ENCODE peak calls at places on chromosomes 12 and 14, in eight cellular contexts. W, V, B, S, H, P, T and X are unnamed samples.

GRCh38 chr12:59698599-59698998 is 102.8 kb downstream of the SLC16A7 start:
- DNase-seq in W (no peak), V (no peak), B (no peak), S (no peak), H (no peak), P (peak), T (no peak), X (no peak)

GRCh38 chr12:75766263-75767160 is 255.1 kb upstream of the KRR1 start:
- DNase-seq in W (no peak), V (no peak), B (no peak), S (no peak), H (no peak), P (peak), T (no peak), X (no peak)

GRCh38 chr12:32516230-32516629 is 116.9 kb downstream of the FGD4 start:
- DNase-seq in W (no peak), V (no peak), B (no peak), S (no peak), H (no peak), P (no peak), T (no peak), X (peak)

GRCh38 chr12:64687816-64688599 is 71.2 kb downstream of the GNS start:
- DNase-seq in W (no peak), V (no peak), B (no peak), S (no peak), H (no peak), P (no peak), T (no peak), X (no peak)

GRCh38 chr12:5047094-5047493 is 3.4 kb downstream of the KCNA5 start:
- DNase-seq in W (no peak), V (no peak), B (no peak), S (peak), H (no peak), P (no peak), T (no peak), X (no peak)

GRCh38 chr14:92600318-92601053 is 86.9 kb downstream of the RIN3 start:
- DNase-seq in W (no peak), V (no peak), B (no peak), S (no peak), H (no peak), P (peak), T (no peak), X (no peak)

GRCh38 chr12:50517456-50518048 is 12.8 kb downstream of the DIP2B start:
- DNase-seq in W (no peak), V (no peak), B (peak), S (no peak), H (peak), P (peak), T (no peak), X (peak)

GRCh38 chr12:100955139-100955538 is 160.6 kb downstream of the ANO4 start:
- DNase-seq in W (no peak), V (no peak), B (no peak), S (no peak), H (no peak), P (no peak), T (no peak), X (no peak)

GRCh38 chr12:104299842-104300481 is 3.6 kb upstream of the EID3 start:
- DNase-seq in W (no peak), V (no peak), B (no peak), S (no peak), H (no peak), P (no peak), T (no peak), X (no peak)

GRCh38 chr12:121534495-121535148 is 46.2 kb downstream of the KDM2B start:
- DNase-seq in W (peak), V (no peak), B (no peak), S (no peak), H (peak), P (no peak), T (peak), X (peak)

GRCh38 chr12:6553051-6553868 is 2.6 kb downstream of the IFFO1 start:
- DNase-seq in W (no peak), V (no peak), B (no peak), S (peak), H (no peak), P (peak), T (no peak), X (no peak)

GRCh38 chr12:52630104-52630500 is 11.7 kb upstream of the KRT73 start:
- DNase-seq in W (no peak), V (no peak), B (no peak), S (no peak), H (no peak), P (no peak), T (no peak), X (no peak)

GRCh38 chr14:94864421-94865195 is 94.7 kb upstream of the GSC start:
- DNase-seq in W (no peak), V (no peak), B (no peak), S (no peak), H (no peak), P (no peak), T (no peak), X (no peak)

GRCh38 chr14:32472081-32472480 is 143.0 kb downstream of the AKAP6 start:
- DNase-seq in W (no peak), V (no peak), B (no peak), S (no peak), H (no peak), P (no peak), T (no peak), X (no peak)

GRCh38 chr12:119072463-119072862 is 91.1 kb downstream of the SRRM4 start:
- DNase-seq in W (no peak), V (no peak), B (no peak), S (no peak), H (no peak), P (no peak), T (no peak), X (no peak)

GRCh38 chr14:62084020-62084419 is 321.8 kb downstream of the SNAPC1 start:
- DNase-seq in W (no peak), V (no peak), B (no peak), S (peak), H (no peak), P (no peak), T (no peak), X (no peak)

GRCh38 chr12:103503546-103504480 is 8.0 kb upstream of the C12orf42 start:
- DNase-seq in W (peak), V (no peak), B (peak), S (no peak), H (peak), P (no peak), T (peak), X (peak)

GRCh38 chr12:128091931-128092330 is 175.0 kb upstream of the TMEM132C start:
- DNase-seq in W (no peak), V (no peak), B (no peak), S (no peak), H (no peak), P (no peak), T (no peak), X (no peak)

GRCh38 chr14:23877538-23878180 is 75.9 kb upstream of the DHRS4 start:
- DNase-seq in W (no peak), V (no peak), B (no peak), S (no peak), H (no peak), P (no peak), T (no peak), X (no peak)

GRCh38 chr12:60333461-60333860 is 737.6 kb downstream of the SLC16A7 start:
- DNase-seq in W (no peak), V (no peak), B (no peak), S (no peak), H (no peak), P (no peak), T (no peak), X (no peak)

GRCh38 chr14:29648045-29648444 is 279.6 kb downstream of the PRKD1 start:
- DNase-seq in W (no peak), V (no peak), B (no peak), S (no peak), H (no peak), P (no peak), T (no peak), X (no peak)

GRCh38 chr12:66428261-66428660 is 126.0 kb downstream of the HELB start:
- DNase-seq in W (no peak), V (no peak), B (no peak), S (no peak), H (no peak), P (no peak), T (no peak), X (no peak)

GRCh38 chr12:112170376-112170775 is 45.0 kb downstream of the TRAFD1 start:
- DNase-seq in W (peak), V (no peak), B (no peak), S (no peak), H (no peak), P (peak), T (no peak), X (peak)

GRCh38 chr14:104551851-104552737 is 27.5 kb upstream of the C14orf180 start:
- DNase-seq in W (no peak), V (no peak), B (no peak), S (no peak), H (no peak), P (no peak), T (no peak), X (no peak)

GRCh38 chr14:97107760-97108159 is 310.6 kb downstream of the VRK1 start:
- DNase-seq in W (no peak), V (no peak), B (no peak), S (no peak), H (no peak), P (no peak), T (no peak), X (no peak)

GRCh38 chr14:92280554-92281262 is 42.3 kb upstream of the SLC24A4 start:
- DNase-seq in W (no peak), V (no peak), B (no peak), S (no peak), H (no peak), P (no peak), T (no peak), X (no peak)

GRCh38 chr12:116525418-116526001 is 33.7 kb upstream of the MAP1LC3B2 start:
- DNase-seq in W (no peak), V (no peak), B (no peak), S (no peak), H (no peak), P (peak), T (no peak), X (no peak)

GRCh38 chr12:48175613-48176416 is 7.6 kb upstream of the CCDC184 start:
- DNase-seq in W (no peak), V (no peak), B (no peak), S (no peak), H (no peak), P (no peak), T (no peak), X (no peak)